ENCODE peak calls at places on chromosome 18, in seven cellular contexts. N is uterus, L is Peyer's patch, B is body of pancreas, U is heart left ventricle, V is right lobe of liver, I is H1. C is an unnamed sample.

GRCh38 chr18:32469691-32470131 is 971 bp downstream of the GAREM1 start:
- DNase-seq in V (no peak), L (no peak), N (no peak), B (no peak), I (no peak), U (no peak), C (no peak)

GRCh38 chr18:13909141-13909540 is 6.2 kb downstream of the MC2R start:
- DNase-seq in L (no peak), V (no peak), U (no peak), N (no peak), I (no peak), B (no peak), C (no peak)

GRCh38 chr18:74402806-74403433 is 54.2 kb downstream of the DIPK1C start:
- DNase-seq in U (no peak), I (no peak), V (no peak), L (peak), B (no peak), N (no peak), C (peak)

GRCh38 chr18:22493940-22494339 is 76.2 kb upstream of the CTAGE1 start:
- DNase-seq in L (no peak), I (no peak), U (no peak), V (no peak), N (no peak), B (no peak), C (no peak)

GRCh38 chr18:45749918-45750689 is 26.1 kb downstream of the SLC14A1 start:
- DNase-seq in B (no peak), I (no peak), V (no peak), U (no peak), N (no peak), L (no peak), C (no peak)

GRCh38 chr18:2914185-2914584 is 67.4 kb downstream of the EMILIN2 start:
- DNase-seq in N (peak), L (peak), I (no peak), U (peak), B (no peak), V (no peak), C (peak)

GRCh38 chr18:61901334-61901986 is 8.7 kb upstream of the RNF152 start:
- DNase-seq in L (peak), B (peak), U (peak), N (peak), V (no peak), I (peak), C (no peak)

GRCh38 chr18:22667616-22668422 is 250.1 kb upstream of the CTAGE1 start:
- DNase-seq in V (no peak), I (no peak), U (no peak), L (no peak), N (no peak), B (no peak), C (no peak)

GRCh38 chr18:37286801-37287200 is 278.8 kb downstream of the CELF4 start:
- DNase-seq in N (no peak), V (no peak), B (no peak), L (no peak), U (no peak), I (no peak), C (no peak)

GRCh38 chr18:48433541-48433940 is 24.4 kb upstream of the ZBTB7C start:
- DNase-seq in U (no peak), L (no peak), V (no peak), B (no peak), I (no peak), N (no peak), C (no peak)

GRCh38 chr18:48787523-48788151 is 163.1 kb downstream of the SMAD7 start:
- DNase-seq in L (peak), B (peak), V (peak), U (no peak), N (peak), I (no peak), C (peak)

GRCh38 chr18:61946449-61946848 is 53.6 kb upstream of the RNF152 start:
- DNase-seq in N (no peak), U (no peak), L (no peak), I (no peak), V (no peak), B (no peak), C (no peak)

GRCh38 chr18:35087726-35088125 is 46.5 kb downstream of the MAPRE2 start:
- DNase-seq in B (no peak), I (no peak), V (no peak), U (no peak), N (no peak), L (no peak), C (no peak)

GRCh38 chr18:63779386-63779785 is 4.2 kb downstream of the SERPINB7 start:
- DNase-seq in B (no peak), N (no peak), L (no peak), I (no peak), V (no peak), U (no peak), C (no peak)

GRCh38 chr18:69845588-69846506 is 101.8 kb downstream of the CD226 start:
- DNase-seq in N (no peak), V (no peak), B (no peak), L (no peak), I (no peak), U (no peak), C (no peak)

GRCh38 chr18:26536664-26537063 is 11.7 kb downstream of the KCTD1 start:
- DNase-seq in V (no peak), N (no peak), L (no peak), B (no peak), U (no peak), I (no peak), C (no peak)

GRCh38 chr18:41524674-41525470 is 430.2 kb upstream of the PIK3C3 start:
- DNase-seq in L (no peak), N (no peak), I (no peak), B (no peak), U (no peak), V (no peak), C (no peak)

DNA sequence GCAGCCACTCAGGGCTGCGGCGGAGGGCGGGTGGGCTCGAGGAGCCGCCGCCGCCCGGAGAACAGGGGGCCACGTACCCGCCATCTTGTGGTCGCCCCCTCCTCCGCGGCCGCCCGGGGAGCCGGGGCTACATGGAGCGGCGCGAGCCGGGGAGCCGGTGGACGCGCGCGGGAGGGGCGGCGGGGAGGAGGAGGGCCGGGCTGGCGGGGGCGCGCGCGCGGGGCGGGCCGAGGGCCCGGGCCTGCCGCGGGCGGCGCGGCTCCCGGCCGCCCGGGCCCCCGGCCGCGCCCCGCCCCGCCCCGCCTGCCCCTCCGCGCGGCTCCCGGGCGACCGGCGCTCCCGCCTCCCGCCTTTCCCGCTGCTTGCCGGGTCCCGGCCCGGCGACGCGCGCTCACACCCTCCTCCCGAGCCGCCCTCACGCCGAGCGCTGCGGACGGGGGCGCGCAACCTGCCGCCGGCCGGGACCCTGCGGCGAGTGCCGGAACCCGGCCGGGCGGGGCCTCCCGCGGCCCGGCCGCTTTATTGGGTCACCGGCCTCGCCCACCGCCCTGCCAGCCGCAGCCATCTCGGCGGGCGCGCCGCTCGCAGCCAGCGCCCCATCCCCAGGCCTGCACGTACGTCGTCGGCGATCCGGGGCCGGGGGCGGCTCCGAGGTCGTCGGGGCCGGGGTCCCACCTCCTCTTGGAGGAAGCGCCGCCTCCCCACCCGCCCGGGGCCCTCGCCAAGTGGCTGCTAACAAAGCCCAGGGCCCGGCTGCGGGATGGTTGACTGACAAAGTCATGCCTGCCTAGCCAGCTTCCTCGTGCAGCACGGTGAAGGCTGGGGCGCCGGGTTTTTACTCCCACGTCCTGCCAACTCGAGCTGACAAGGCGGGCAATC is at the start of gene PPP4R1:
- DNase-seq in L (peak), U (peak), B (peak), V (peak), I (peak), N (peak), C (peak)
- TF ChIP-seq POLR2A in L (peak), U (no peak), B (peak), V (peak), I (peak), N (no peak), C (peak)

DNA sequence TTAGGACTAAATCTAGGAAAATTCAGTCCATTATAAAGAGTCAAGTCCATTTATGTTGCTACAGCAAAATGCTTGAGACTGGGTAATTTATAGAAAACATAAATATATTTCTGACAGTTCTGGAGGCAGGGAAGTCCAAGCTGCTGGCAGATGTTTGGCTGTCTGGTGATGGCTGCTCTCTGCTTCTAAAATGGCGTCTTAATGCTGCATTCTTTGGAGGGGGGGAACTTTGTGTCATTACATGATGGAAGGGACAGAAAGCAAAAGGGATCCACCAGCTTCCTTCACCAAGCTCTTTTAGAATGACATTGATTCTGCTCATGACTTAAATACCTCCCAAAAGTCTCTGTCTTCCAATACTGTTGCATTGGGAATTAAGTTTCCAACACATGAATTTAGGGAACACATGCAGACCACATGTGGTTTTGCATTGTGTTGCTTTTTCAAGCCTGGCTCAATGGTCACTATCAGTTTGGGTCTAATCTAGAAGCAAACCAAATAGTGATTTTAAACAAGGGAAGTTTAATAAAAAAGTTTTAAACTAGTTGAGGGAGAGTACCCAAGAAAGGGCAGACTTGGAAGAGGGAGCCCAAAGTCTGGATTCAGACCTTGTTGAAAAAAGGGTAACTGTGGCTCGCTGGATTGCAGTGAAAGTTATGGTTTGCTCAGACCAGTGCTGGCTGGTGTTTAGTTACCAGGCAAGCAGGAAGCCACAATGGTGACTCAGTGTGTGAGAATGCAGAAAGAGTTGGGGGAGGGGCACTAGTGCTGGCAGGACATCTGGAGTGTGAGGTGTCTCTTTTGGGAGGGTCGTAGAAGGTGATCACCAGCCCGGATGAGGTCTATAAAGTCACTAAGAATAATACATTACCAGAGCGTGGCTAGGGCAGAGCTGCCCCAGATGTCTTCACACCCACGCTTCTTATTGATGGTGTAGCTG is 30.8 kb downstream of the C18orf54 start:
- DNase-seq in L (peak), N (no peak), V (no peak), B (peak), I (peak), U (no peak), C (no peak)
- H3K27ac ChIP-seq in L (no peak), N (no peak), V (no peak), B (no peak), I (peak), U (no peak), C (no peak)

GRCh38 chr18:57853864-57854263 is 50.7 kb upstream of the ATP8B1 start:
- DNase-seq in L (no peak), N (no peak), I (no peak), U (no peak), B (no peak), V (no peak), C (no peak)

GRCh38 chr18:57856128-57856527 is 53.0 kb upstream of the ATP8B1 start:
- DNase-seq in I (no peak), U (no peak), L (no peak), N (no peak), V (no peak), B (no peak), C (no peak)

GRCh38 chr18:57850063-57850462 is 46.9 kb upstream of the ATP8B1 start:
- DNase-seq in V (no peak), B (no peak), N (no peak), L (no peak), I (no peak), U (no peak), C (no peak)

GRCh38 chr18:57854726-57855125 is 51.6 kb upstream of the ATP8B1 start:
- DNase-seq in L (no peak), I (no peak), V (no peak), B (no peak), N (no peak), U (no peak), C (no peak)

DNA sequence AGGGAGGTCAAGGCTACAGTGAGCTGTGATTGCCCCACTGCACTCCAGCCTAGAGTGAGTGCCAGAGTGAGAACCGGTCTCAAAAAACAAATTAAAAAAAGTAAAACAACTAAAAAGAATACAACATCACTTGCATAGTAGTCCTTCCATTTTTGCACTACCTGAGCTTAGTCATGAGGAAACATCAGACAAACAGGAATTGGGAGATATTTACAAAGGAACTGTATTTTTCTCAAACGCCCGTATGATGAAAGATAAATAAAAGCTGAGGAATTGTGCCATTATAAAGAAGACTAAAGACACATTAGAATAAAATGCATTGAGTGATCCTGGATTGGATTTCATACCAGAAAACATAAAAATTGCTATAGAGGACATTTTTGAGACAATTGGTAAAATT is 50.0 kb upstream of the ATP8B1 start:
- DNase-seq in L (no peak), B (no peak), V (no peak), U (no peak), I (no peak), N (no peak), C (no peak)
- TF ChIP-seq POLR2A in L (no peak), B (no peak), V (no peak), U (no peak), I (no peak), N (no peak), C (no peak)

GRCh38 chr18:9096698-9097097 is 5.8 kb upstream of the NDUFV2 start:
- DNase-seq in V (no peak), U (no peak), L (no peak), N (no peak), B (no peak), I (no peak), C (no peak)

GRCh38 chr18:9096013-9096383 is 6.5 kb upstream of the NDUFV2 start:
- DNase-seq in V (no peak), L (no peak), B (no peak), N (no peak), I (no peak), U (no peak), C (no peak)

GRCh38 chr18:9094307-9095226 is 7.9 kb upstream of the NDUFV2 start:
- DNase-seq in N (no peak), I (no peak), L (no peak), U (no peak), V (no peak), B (no peak), C (no peak)

GRCh38 chr18:9095297-9096012 is 7.0 kb upstream of the NDUFV2 start:
- DNase-seq in L (peak), N (no peak), V (no peak), B (no peak), I (no peak), U (no peak), C (no peak)

GRCh38 chr18:9097349-9097748 is 5.2 kb upstream of the NDUFV2 start:
- DNase-seq in N (no peak), U (no peak), I (no peak), V (no peak), B (no peak), L (no peak), C (no peak)
- H3K27ac ChIP-seq in N (no peak), U (no peak), I (no peak), V (no peak), B (no peak), L (no peak), C (peak)

GRCh38 chr18:28176933-28177827 is at the start of gene CDH2:
- DNase-seq in L (no peak), I (peak), B (no peak), V (peak), U (peak), N (peak), C (no peak)
- TF ChIP-seq POLR2A in L (no peak), I (no peak), B (no peak), V (peak), U (peak), N (no peak), C (no peak)

GRCh38 chr18:55500316-55501086 is 87.5 kb downstream of the TCF4 start:
- DNase-seq in B (no peak), U (no peak), I (no peak), V (no peak), L (no peak), N (no peak), C (no peak)

GRCh38 chr18:55502346-55502710 is 85.7 kb downstream of the TCF4 start:
- DNase-seq in B (no peak), U (no peak), L (no peak), I (no peak), V (no peak), N (no peak), C (no peak)

GRCh38 chr18:55501594-55502345 is 86.2 kb downstream of the TCF4 start:
- DNase-seq in B (no peak), N (no peak), I (no peak), U (no peak), V (no peak), L (no peak), C (no peak)

GRCh38 chr18:55497825-55498403 is 90.1 kb downstream of the TCF4 start:
- DNase-seq in U (no peak), N (no peak), I (no peak), B (no peak), V (no peak), L (no peak), C (no peak)

GRCh38 chr18:55499526-55499925 is 88.5 kb downstream of the TCF4 start:
- DNase-seq in I (no peak), U (no peak), B (no peak), L (no peak), V (no peak), N (no peak), C (no peak)
- H3K27ac ChIP-seq in I (no peak), U (peak), B (no peak), L (peak), V (peak), N (peak), C (no peak)

GRCh38 chr18:56199580-56200320 is 438.6 kb downstream of the TXNL1 start:
- DNase-seq in N (no peak), U (peak), I (no peak), V (no peak), B (no peak), L (no peak), C (no peak)
- TF ChIP-seq POLR2A in N (no peak), U (no peak), I (no peak), V (no peak), B (no peak), L (no peak), C (no peak)

DNA sequence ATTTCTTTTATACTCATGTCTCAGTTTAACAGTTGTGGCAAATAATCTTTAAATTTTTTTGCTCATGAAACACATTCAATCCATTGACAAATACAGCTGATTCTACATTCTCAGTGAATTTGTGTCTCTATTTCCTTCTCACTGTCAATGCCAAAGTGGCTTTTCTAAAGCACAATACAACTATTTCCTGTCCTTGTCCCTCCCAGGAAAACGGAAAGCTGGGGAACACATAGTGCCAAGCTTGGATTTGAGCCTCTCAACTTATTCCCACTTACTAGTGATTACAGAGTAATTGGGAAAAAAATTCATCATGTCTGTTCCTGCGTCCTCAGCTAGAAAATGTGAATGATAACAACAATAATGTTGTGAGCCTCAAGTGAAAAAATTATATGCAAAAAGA is 899.7 kb upstream of the CDH2 start:
- DNase-seq in L (no peak), B (no peak), V (no peak), I (no peak), U (no peak), N (no peak), C (no peak)
- H3K27ac ChIP-seq in L (no peak), B (no peak), V (no peak), I (no peak), U (no peak), N (no peak), C (no peak)

GRCh38 chr18:24426398-24427294 is at the start of gene IMPACT:
- DNase-seq in U (peak), I (peak), V (peak), B (peak), L (peak), N (peak), C (peak)
- TF ChIP-seq POLR2A in U (no peak), I (peak), V (peak), B (peak), L (peak), N (peak), C (no peak)

GRCh38 chr18:76678248-76678647 is 144.1 kb upstream of the ZNF236 start:
- DNase-seq in B (no peak), L (no peak), N (no peak), U (no peak), V (no peak), I (no peak), C (no peak)
- H3K27ac ChIP-seq in B (no peak), L (no peak), N (no peak), U (no peak), V (no peak), I (no peak), C (no peak)

C was measured in suprapubic skin.